ENCODE peak calls at places on chromosomes 16 and 17, in eight cellular contexts. One of them, this sample, is unnamed.

GRCh38 chr17:30869005-30869404 is 37.0 kb downstream of the TEFM start:
- DNase-seq in body of pancreas: no peak
- DNase-seq in adrenal gland: no peak
- DNase-seq in GM23338: no peak
- DNase-seq in A549: no peak
- DNase-seq in astrocyte of the spinal cord: no peak
- DNase-seq in BE2C: no peak
- DNase-seq in nephron progenitor cell: no peak
- DNase-seq in this sample: no peak

GRCh38 chr16:74807052-74807646 is 32.5 kb upstream of the FA2H start:
- DNase-seq in body of pancreas: no peak
- DNase-seq in adrenal gland: no peak
- DNase-seq in GM23338: no peak
- DNase-seq in A549: no peak
- DNase-seq in astrocyte of the spinal cord: no peak
- DNase-seq in BE2C: no peak
- DNase-seq in nephron progenitor cell: no peak
- DNase-seq in this sample: no peak

GRCh38 chr16:80273635-80274538 is 266.9 kb upstream of the DYNLRB2 start:
- DNase-seq in body of pancreas: no peak
- DNase-seq in adrenal gland: no peak
- DNase-seq in GM23338: no peak
- DNase-seq in A549: no peak
- DNase-seq in astrocyte of the spinal cord: peak
- DNase-seq in BE2C: no peak
- DNase-seq in nephron progenitor cell: no peak
- DNase-seq in this sample: no peak

GRCh38 chr16:74654536-74654935 is 12.1 kb downstream of the RFWD3 start:
- DNase-seq in body of pancreas: no peak
- DNase-seq in adrenal gland: no peak
- DNase-seq in GM23338: no peak
- DNase-seq in A549: no peak
- DNase-seq in astrocyte of the spinal cord: no peak
- DNase-seq in BE2C: no peak
- DNase-seq in nephron progenitor cell: no peak
- DNase-seq in this sample: no peak

GRCh38 chr17:80474231-80474932 is 2.0 kb downstream of the NPTX1 start:
- DNase-seq in body of pancreas: no peak
- DNase-seq in adrenal gland: no peak
- DNase-seq in GM23338: no peak
- DNase-seq in A549: peak
- DNase-seq in astrocyte of the spinal cord: peak
- DNase-seq in BE2C: no peak
- DNase-seq in nephron progenitor cell: peak
- DNase-seq in this sample: peak

GRCh38 chr17:29084476-29085148 is 41.7 kb downstream of the PIPOX start:
- DNase-seq in body of pancreas: no peak
- DNase-seq in adrenal gland: no peak
- DNase-seq in GM23338: peak
- DNase-seq in A549: no peak
- DNase-seq in astrocyte of the spinal cord: peak
- DNase-seq in BE2C: peak
- DNase-seq in nephron progenitor cell: peak
- DNase-seq in this sample: no peak

GRCh38 chr17:76901542-76902197 is 33.5 kb downstream of the MGAT5B start:
- DNase-seq in body of pancreas: no peak
- DNase-seq in adrenal gland: no peak
- DNase-seq in GM23338: no peak
- DNase-seq in A549: no peak
- DNase-seq in astrocyte of the spinal cord: no peak
- DNase-seq in BE2C: no peak
- DNase-seq in nephron progenitor cell: no peak
- DNase-seq in this sample: no peak

GRCh38 chr17:18933102-18934058 is 18.6 kb upstream of the SLC5A10 start:
- DNase-seq in body of pancreas: no peak
- DNase-seq in adrenal gland: no peak
- DNase-seq in GM23338: no peak
- DNase-seq in A549: no peak
- DNase-seq in astrocyte of the spinal cord: no peak
- DNase-seq in BE2C: no peak
- DNase-seq in nephron progenitor cell: no peak
- DNase-seq in this sample: no peak

GRCh38 chr17:60170835-60171752 is 21.3 kb downstream of the CA4 start:
- DNase-seq in body of pancreas: no peak
- DNase-seq in adrenal gland: no peak
- DNase-seq in GM23338: no peak
- DNase-seq in A549: no peak
- DNase-seq in astrocyte of the spinal cord: no peak
- DNase-seq in BE2C: no peak
- DNase-seq in nephron progenitor cell: no peak
- DNase-seq in this sample: peak

GRCh38 chr17:50196036-50196435 is 5.4 kb downstream of the COL1A1 start:
- DNase-seq in body of pancreas: no peak
- DNase-seq in adrenal gland: no peak
- DNase-seq in GM23338: no peak
- DNase-seq in A549: no peak
- DNase-seq in astrocyte of the spinal cord: no peak
- DNase-seq in BE2C: no peak
- DNase-seq in nephron progenitor cell: no peak
- DNase-seq in this sample: peak

GRCh38 chr17:34009946-34010345 is 245.1 kb upstream of the CCL2 start:
- DNase-seq in body of pancreas: no peak
- DNase-seq in adrenal gland: no peak
- DNase-seq in GM23338: no peak
- DNase-seq in A549: no peak
- DNase-seq in astrocyte of the spinal cord: no peak
- DNase-seq in BE2C: no peak
- DNase-seq in nephron progenitor cell: no peak
- DNase-seq in this sample: no peak

GRCh38 chr16:73888840-73889577 is 407.6 kb upstream of the PSMD7 start:
- DNase-seq in body of pancreas: no peak
- DNase-seq in adrenal gland: no peak
- DNase-seq in GM23338: no peak
- DNase-seq in A549: no peak
- DNase-seq in astrocyte of the spinal cord: no peak
- DNase-seq in BE2C: no peak
- DNase-seq in nephron progenitor cell: no peak
- DNase-seq in this sample: no peak

GRCh38 chr17:51251010-51251409 is 8.8 kb downstream of the MBTD1 start:
- DNase-seq in body of pancreas: no peak
- DNase-seq in adrenal gland: no peak
- DNase-seq in GM23338: no peak
- DNase-seq in A549: no peak
- DNase-seq in astrocyte of the spinal cord: no peak
- DNase-seq in BE2C: no peak
- DNase-seq in nephron progenitor cell: no peak
- DNase-seq in this sample: no peak

GRCh38 chr16:22375117-22375962 is 921 bp upstream of the CDR2 start:
- DNase-seq in body of pancreas: no peak
- DNase-seq in adrenal gland: no peak
- DNase-seq in GM23338: peak
- DNase-seq in A549: no peak
- DNase-seq in astrocyte of the spinal cord: no peak
- DNase-seq in BE2C: no peak
- DNase-seq in nephron progenitor cell: no peak
- DNase-seq in this sample: no peak

GRCh38 chr16:78035012-78035411 is 12.7 kb downstream of the CLEC3A start:
- DNase-seq in body of pancreas: no peak
- DNase-seq in adrenal gland: no peak
- DNase-seq in GM23338: no peak
- DNase-seq in A549: no peak
- DNase-seq in astrocyte of the spinal cord: no peak
- DNase-seq in BE2C: no peak
- DNase-seq in nephron progenitor cell: no peak
- DNase-seq in this sample: no peak

GRCh38 chr17:63542218-63542545 is 8.1 kb upstream of the DCAF7 start:
- DNase-seq in body of pancreas: no peak
- DNase-seq in adrenal gland: no peak
- DNase-seq in GM23338: no peak
- DNase-seq in A549: no peak
- DNase-seq in astrocyte of the spinal cord: no peak
- DNase-seq in BE2C: no peak
- DNase-seq in nephron progenitor cell: no peak
- DNase-seq in this sample: no peak

GRCh38 chr17:54901230-54901847 is 687 bp downstream of the TOM1L1 start:
- DNase-seq in body of pancreas: no peak
- DNase-seq in adrenal gland: no peak
- DNase-seq in GM23338: peak
- DNase-seq in A549: peak
- DNase-seq in astrocyte of the spinal cord: peak
- DNase-seq in BE2C: no peak
- DNase-seq in nephron progenitor cell: no peak
- DNase-seq in this sample: peak

GRCh38 chr17:64507418-64507766 is 615 bp downstream of the CEP95 start:
- DNase-seq in body of pancreas: peak
- DNase-seq in adrenal gland: no peak
- DNase-seq in GM23338: peak
- DNase-seq in A549: peak
- DNase-seq in astrocyte of the spinal cord: peak
- DNase-seq in BE2C: peak
- DNase-seq in nephron progenitor cell: peak
- DNase-seq in this sample: peak

GRCh38 chr17:55883112-55883511 is 132.3 kb downstream of the PCTP start:
- DNase-seq in body of pancreas: no peak
- DNase-seq in adrenal gland: no peak
- DNase-seq in GM23338: peak
- DNase-seq in A549: peak
- DNase-seq in astrocyte of the spinal cord: no peak
- DNase-seq in BE2C: peak
- DNase-seq in nephron progenitor cell: no peak
- DNase-seq in this sample: no peak

GRCh38 chr16:90020260-90020837 is 1.1 kb upstream of the DBNDD1 start:
- DNase-seq in body of pancreas: no peak
- DNase-seq in adrenal gland: no peak
- DNase-seq in GM23338: no peak
- DNase-seq in A549: no peak
- DNase-seq in astrocyte of the spinal cord: peak
- DNase-seq in BE2C: no peak
- DNase-seq in nephron progenitor cell: no peak
- DNase-seq in this sample: no peak

GRCh38 chr16:90019543-90020259 is 445 bp upstream of the DBNDD1 start:
- DNase-seq in body of pancreas: peak
- DNase-seq in adrenal gland: peak
- DNase-seq in GM23338: peak
- DNase-seq in A549: peak
- DNase-seq in astrocyte of the spinal cord: peak
- DNase-seq in BE2C: peak
- DNase-seq in nephron progenitor cell: peak
- DNase-seq in this sample: peak

GRCh38 chr16:90020838-90021382 is 1.7 kb upstream of the DBNDD1 start:
- DNase-seq in body of pancreas: no peak
- DNase-seq in adrenal gland: no peak
- DNase-seq in GM23338: no peak
- DNase-seq in A549: no peak
- DNase-seq in astrocyte of the spinal cord: peak
- DNase-seq in BE2C: peak
- DNase-seq in nephron progenitor cell: no peak
- DNase-seq in this sample: peak

GRCh38 chr16:90023078-90023447 is 3.8 kb upstream of the DBNDD1 start:
- DNase-seq in body of pancreas: no peak
- DNase-seq in adrenal gland: no peak
- DNase-seq in GM23338: no peak
- DNase-seq in A549: no peak
- DNase-seq in astrocyte of the spinal cord: no peak
- DNase-seq in BE2C: no peak
- DNase-seq in nephron progenitor cell: no peak
- DNase-seq in this sample: no peak

DNA sequence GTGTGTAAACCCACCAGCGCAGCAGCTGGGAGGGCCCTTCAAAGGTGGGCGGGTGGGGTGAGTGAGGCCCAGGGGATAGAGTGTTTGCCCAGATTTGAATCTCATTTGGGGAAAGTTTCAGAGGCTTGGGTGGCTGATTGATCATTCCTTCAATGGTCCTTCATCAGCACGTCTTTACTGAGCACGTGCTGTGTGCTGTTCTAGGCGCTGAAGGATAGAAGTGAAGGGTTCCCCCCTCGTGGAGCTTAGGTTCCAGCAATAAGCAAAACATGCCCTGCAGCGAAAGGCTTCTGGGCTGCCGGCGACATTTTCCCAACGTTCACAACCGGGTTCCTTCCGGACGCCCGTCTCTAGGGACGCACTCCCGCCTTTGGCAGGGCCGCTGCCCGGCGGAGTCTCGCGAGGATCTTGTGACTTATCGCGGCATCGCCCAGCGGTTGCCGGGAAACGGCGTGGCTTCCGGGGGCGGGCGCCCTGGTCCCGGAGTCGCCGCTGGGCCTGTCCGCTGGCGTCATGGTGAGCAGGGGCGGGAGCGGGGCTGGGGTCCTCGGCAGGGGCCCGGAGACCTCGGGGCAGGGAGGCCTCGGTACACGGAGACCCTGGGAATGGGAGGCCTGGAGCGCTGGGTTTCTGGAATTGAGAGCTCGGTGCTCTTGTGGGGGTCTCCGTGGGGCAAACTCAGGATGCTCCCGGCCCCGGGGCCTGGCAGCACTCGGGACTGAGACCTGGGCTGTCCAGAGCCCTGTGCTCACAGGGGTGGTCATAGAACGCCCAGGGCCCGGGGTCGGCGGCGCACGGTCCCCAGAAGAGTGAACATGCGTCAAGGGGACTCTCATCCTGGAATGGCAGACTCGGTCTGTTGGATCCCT is 3.2 kb upstream of the DBNDD1 start:
- DNase-seq in body of pancreas: peak
- DNase-seq in adrenal gland: peak
- DNase-seq in GM23338: peak
- DNase-seq in A549: peak
- DNase-seq in astrocyte of the spinal cord: peak
- DNase-seq in BE2C: peak
- DNase-seq in nephron progenitor cell: no peak
- DNase-seq in this sample: peak
- TF ChIP-seq CTCF in body of pancreas: no peak
- TF ChIP-seq CTCF in adrenal gland: no peak
- TF ChIP-seq CTCF in GM23338: no peak
- TF ChIP-seq CTCF in A549: no peak
- TF ChIP-seq CTCF in astrocyte of the spinal cord: no peak
- TF ChIP-seq CTCF in BE2C: no peak
- TF ChIP-seq CTCF in nephron progenitor cell: no peak
- TF ChIP-seq CTCF in this sample: no peak

GRCh38 chr16:83200005-83200779 is 573.4 kb downstream of the CDH13 start:
- DNase-seq in body of pancreas: no peak
- DNase-seq in adrenal gland: no peak
- DNase-seq in GM23338: peak
- DNase-seq in A549: no peak
- DNase-seq in astrocyte of the spinal cord: peak
- DNase-seq in BE2C: no peak
- DNase-seq in nephron progenitor cell: no peak
- DNase-seq in this sample: no peak
- TF ChIP-seq CTCF in body of pancreas: no peak
- TF ChIP-seq CTCF in adrenal gland: peak
- TF ChIP-seq CTCF in GM23338: no peak
- TF ChIP-seq CTCF in A549: no peak
- TF ChIP-seq CTCF in astrocyte of the spinal cord: no peak
- TF ChIP-seq CTCF in BE2C: no peak
- TF ChIP-seq CTCF in nephron progenitor cell: no peak
- TF ChIP-seq CTCF in this sample: no peak

GRCh38 chr17:81478119-81478518 is 34.5 kb downstream of the ACTG1 start:
- DNase-seq in body of pancreas: no peak
- DNase-seq in adrenal gland: no peak
- DNase-seq in GM23338: no peak
- DNase-seq in A549: no peak
- DNase-seq in astrocyte of the spinal cord: no peak
- DNase-seq in BE2C: no peak
- DNase-seq in nephron progenitor cell: no peak
- DNase-seq in this sample: no peak
- TF ChIP-seq CTCF in body of pancreas: no peak
- TF ChIP-seq CTCF in adrenal gland: no peak
- TF ChIP-seq CTCF in GM23338: no peak
- TF ChIP-seq CTCF in A549: no peak
- TF ChIP-seq CTCF in astrocyte of the spinal cord: no peak
- TF ChIP-seq CTCF in BE2C: no peak
- TF ChIP-seq CTCF in nephron progenitor cell: no peak
- TF ChIP-seq CTCF in this sample: no peak

GRCh38 chr16:67248401-67249177 is at the start of gene SLC9A5:
- DNase-seq in body of pancreas: no peak
- DNase-seq in adrenal gland: peak
- DNase-seq in GM23338: peak
- DNase-seq in A549: no peak
- DNase-seq in astrocyte of the spinal cord: no peak
- DNase-seq in BE2C: peak
- DNase-seq in nephron progenitor cell: peak
- DNase-seq in this sample: no peak
- TF ChIP-seq CTCF in body of pancreas: no peak
- TF ChIP-seq CTCF in adrenal gland: no peak
- TF ChIP-seq CTCF in GM23338: no peak
- TF ChIP-seq CTCF in A549: no peak
- TF ChIP-seq CTCF in astrocyte of the spinal cord: no peak
- TF ChIP-seq CTCF in BE2C: peak
- TF ChIP-seq CTCF in nephron progenitor cell: no peak
- TF ChIP-seq CTCF in this sample: peak